ENCODE peak calls at places on chromosomes 4 and X, in four cellular contexts. W is stimulated activated CD8-positive, alpha-beta memory T cell treated with anti-CD3 and anti-CD28 coated beads, Interleukin-12 subunit alpha, Interleukin-12 subunit beta, amount 100 ng/mL, for 4 hours; O is dermis blood vessel endothelial cell; P is NCI-H2081. X is an unnamed sample.

GRCh38 chr4:88033309-88033708 is 25.9 kb downstream of the PKD2 start:
- DNase-seq in W (no peak), O (peak), P (peak), X (peak)

GRCh38 chrX:30302957-30303356 is 6.2 kb downstream of the NR0B1 start:
- DNase-seq in W (no peak), O (no peak), P (no peak), X (no peak)

GRCh38 chr4:76624271-76624681 is 189.2 kb downstream of the SHROOM3 start:
- DNase-seq in W (no peak), O (no peak), P (no peak), X (no peak)

GRCh38 chrX:38577738-38578137 is 16.4 kb downstream of the TSPAN7 start:
- DNase-seq in W (no peak), O (no peak), P (no peak), X (no peak)

GRCh38 chr4:75892508-75892907 is 9.7 kb downstream of the PPEF2 start:
- DNase-seq in W (no peak), O (no peak), P (no peak), X (no peak)

GRCh38 chr4:1061372-1061700 is 49.9 kb downstream of the FGFRL1 start:
- DNase-seq in W (no peak), O (no peak), P (no peak), X (no peak)

GRCh38 chrX:18927558-18927957 is 56.4 kb downstream of the PHKA2 start:
- DNase-seq in W (no peak), O (no peak), P (no peak), X (peak)

GRCh38 chr4:75715105-75715799 is 9.1 kb upstream of the USO1 start:
- DNase-seq in W (no peak), O (no peak), P (no peak), X (no peak)

GRCh38 chr4:24266951-24267577 is 317.3 kb downstream of the DHX15 start:
- DNase-seq in W (no peak), O (no peak), P (no peak), X (no peak)

GRCh38 chrX:153739754-153740486 is 15.3 kb downstream of the ABCD1 start:
- DNase-seq in W (no peak), O (no peak), P (no peak), X (no peak)

GRCh38 chr4:26346203-26346620 is 25.4 kb downstream of the RBPJ start:
- DNase-seq in W (no peak), O (peak), P (no peak), X (no peak)

GRCh38 chr4:31059753-31060522 is 339.8 kb downstream of the PCDH7 start:
- DNase-seq in W (no peak), O (no peak), P (no peak), X (no peak)

GRCh38 chr4:180059216-180059881 is 2183.9 kb upstream of the TENM3 start:
- DNase-seq in W (no peak), O (peak), P (peak), X (no peak)

GRCh38 chrX:10032147-10032546 is 65.0 kb downstream of the CLDN34 start:
- DNase-seq in W (no peak), O (no peak), P (no peak), X (peak)

GRCh38 chr4:173536808-173537429 is 6.9 kb upstream of the HAND2 start:
- DNase-seq in W (no peak), O (no peak), P (no peak), X (no peak)

GRCh38 chr4:82561745-82562552 is at the start of gene TMEM150C:
- DNase-seq in W (no peak), O (peak), P (peak), X (peak)

GRCh38 chrX:40082447-40083119 is 15.2 kb downstream of the BCOR start:
- DNase-seq in W (no peak), O (no peak), P (no peak), X (peak)

GRCh38 chr4:121380448-121381147 is at the start of gene QRFPR:
- DNase-seq in W (no peak), O (no peak), P (no peak), X (no peak)

GRCh38 chr4:85732124-85732523 is 257.2 kb downstream of the ARHGAP24 start:
- DNase-seq in W (no peak), O (no peak), P (no peak), X (peak)

GRCh38 chrX:106707771-106708454 is 18.6 kb upstream of the RNF128 start:
- DNase-seq in W (no peak), O (no peak), P (no peak), X (no peak)

GRCh38 chr4:63906660-63907146 is 502.5 kb downstream of the TECRL start:
- DNase-seq in W (no peak), O (no peak), P (no peak), X (no peak)

GRCh38 chr4:99383833-99384392 is 31.4 kb upstream of the ADH1C start:
- DNase-seq in W (no peak), O (no peak), P (no peak), X (no peak)

GRCh38 chr4:158523990-158524545 is 2.4 kb downstream of the RXFP1 start:
- DNase-seq in W (no peak), O (no peak), P (no peak), X (no peak)

GRCh38 chr4:83285022-83285387 is 407 bp upstream of the COQ2 start:
- DNase-seq in W (no peak), O (peak), P (no peak), X (peak)

GRCh38 chr4:1711906-1712215 is 258 bp downstream of the SLBP start:
- DNase-seq in W (no peak), O (no peak), P (no peak), X (no peak)

GRCh38 chr4:108601517-108601916 is 18.9 kb upstream of the RPL34 start:
- DNase-seq in W (no peak), O (no peak), P (no peak), X (no peak)

GRCh38 chr4:145716200-145716599 is 36.3 kb downstream of the C4orf51 start:
- DNase-seq in W (no peak), O (peak), P (no peak), X (no peak)

GRCh38 chr4:152458801-152459302 is 77.0 kb downstream of the FBXW7 start:
- DNase-seq in W (no peak), O (no peak), P (no peak), X (no peak)

GRCh38 chr4:73707918-73708577 is 32.3 kb upstream of the CXCL8 start:
- DNase-seq in W (no peak), O (peak), P (no peak), X (no peak)

GRCh38 chrX:22968494-22968893 is 31.3 kb upstream of the DDX53 start:
- DNase-seq in W (no peak), O (no peak), P (no peak), X (no peak)

GRCh38 chr4:55921093-55921492 is 27.7 kb upstream of the CEP135 start:
- DNase-seq in W (no peak), O (no peak), P (no peak), X (no peak)